ENCODE peak calls at places on chromosome 12, in nine cellular contexts. D is stimulated activated CD4-positive, alpha-beta T cell treated with anti-CD3 and anti-CD28 coated beads, Interleukin-1b, Interleukin-23, amount 100 ng/mL, for 48 hours; E is HTR-8/SVneo; R is MG63; G is NCI-H1092 treated with DMSO at 0.1 percent for 48 hours; S is NCI-H2029; Z is activated naive CD4-positive, alpha-beta T cell treated with anti-CD3 and anti-CD28 coated beads for 36 hours; L is AML-193; W is M059J. U is an unnamed sample.

GRCh38 chr12:4172999-4173398 is 100.6 kb upstream of the CCND2 start:
- DNase-seq in D (no peak), E (no peak), R (peak; percentile 23), G (no peak), S (no peak), Z (no peak), L (no peak), W (peak; percentile 38), U (no peak)

GRCh38 chr12:51323966-51324895 is at the start of gene BIN2:
- DNase-seq in D (peak; percentile 73), E (no peak), R (no peak), G (no peak), S (no peak), Z (peak; percentile 79), L (peak; percentile 35), W (no peak), U (no peak)

GRCh38 chr12:82415402-82415801 is 57.1 kb downstream of the METTL25 start:
- DNase-seq in D (no peak), E (no peak), R (no peak), G (no peak), S (no peak), Z (no peak), L (no peak), W (peak; percentile 5), U (no peak)

GRCh38 chr12:69417231-69417630 is 53.0 kb upstream of the FRS2 start:
- DNase-seq in D (no peak), E (no peak), R (no peak), G (no peak), S (no peak), Z (no peak), L (no peak), W (no peak), U (no peak)

GRCh38 chr12:45774508-45775162 is 45.1 kb downstream of the ARID2 start:
- DNase-seq in D (no peak), E (no peak), R (no peak), G (no peak), S (no peak), Z (no peak), L (no peak), W (no peak), U (no peak)

GRCh38 chr12:96241484-96242256 is 47.5 kb downstream of the ELK3 start:
- DNase-seq in D (peak; percentile 56), E (no peak), R (no peak), G (no peak), S (no peak), Z (peak; percentile 75), L (no peak), W (peak; percentile 39), U (no peak)

GRCh38 chr12:56087220-56087619 is 7.3 kb downstream of the ERBB3 start:
- DNase-seq in D (no peak), E (no peak), R (peak; percentile 40), G (no peak), S (peak; percentile 84), Z (no peak), L (no peak), W (no peak), U (peak; percentile 35)

GRCh38 chr12:71645268-71645667 is 18.4 kb downstream of the ZFC3H1 start:
- DNase-seq in D (no peak), E (no peak), R (no peak), G (no peak), S (no peak), Z (no peak), L (peak; percentile 65), W (no peak), U (no peak)

GRCh38 chr12:93823616-93824410 is 146.6 kb downstream of the CRADD start:
- DNase-seq in D (no peak), E (no peak), R (no peak), G (no peak), S (no peak), Z (no peak), L (no peak), W (peak; percentile 41), U (peak; percentile 13)

GRCh38 chr12:120751389-120751788 is 25.8 kb downstream of the ACADS start:
- DNase-seq in D (no peak), E (no peak), R (no peak), G (no peak), S (no peak), Z (no peak), L (no peak), W (no peak), U (no peak)

GRCh38 chr12:2244013-2244861 is 191.4 kb downstream of the CACNA1C start:
- DNase-seq in D (no peak), E (peak; percentile 86), R (peak; percentile 88), G (no peak), S (no peak), Z (no peak), L (no peak), W (peak; percentile 86), U (no peak)

GRCh38 chr12:124686001-124686884 is 118.8 kb upstream of the NCOR2 start:
- DNase-seq in D (no peak), E (no peak), R (peak; percentile 36), G (no peak), S (no peak), Z (no peak), L (no peak), W (peak; percentile 93), U (no peak)

GRCh38 chr12:124752437-124753229 is 111.0 kb downstream of the SCARB1 start:
- DNase-seq in D (no peak), E (no peak), R (peak; percentile 94), G (no peak), S (no peak), Z (no peak), L (no peak), W (peak; percentile 80), U (no peak)

GRCh38 chr12:5524769-5525436 is 93.0 kb downstream of the NTF3 start:
- DNase-seq in D (no peak), E (no peak), R (no peak), G (no peak), S (no peak), Z (no peak), L (no peak), W (no peak), U (no peak)

GRCh38 chr12:89706551-89707348 is 1.9 kb downstream of the ATP2B1 start:
- DNase-seq in D (no peak), E (no peak), R (peak; percentile 65), G (peak; percentile 30), S (peak; percentile 49), Z (no peak), L (no peak), W (peak; percentile 42), U (peak; percentile 54)

GRCh38 chr12:111268738-111269572 is 99.9 kb downstream of the PHETA1 start:
- DNase-seq in D (peak; percentile 12), E (no peak), R (no peak), G (no peak), S (no peak), Z (peak; percentile 35), L (no peak), W (no peak), U (no peak)

GRCh38 chr12:124774462-124775167 is 89.0 kb downstream of the SCARB1 start:
- DNase-seq in D (peak; percentile 93), E (no peak), R (peak; percentile 83), G (no peak), S (no peak), Z (peak; percentile 96), L (peak; percentile 35), W (peak; percentile 92), U (peak; percentile 65)

GRCh38 chr12:91404362-91404899 is 221.8 kb upstream of the DCN start:
- DNase-seq in D (no peak), E (no peak), R (no peak), G (no peak), S (no peak), Z (no peak), L (no peak), W (no peak), U (no peak)

GRCh38 chr12:113891737-113892520 is 74.2 kb downstream of the RBM19 start:
- DNase-seq in D (no peak), E (no peak), R (no peak), G (peak; percentile 22), S (peak; percentile 55), Z (no peak), L (no peak), W (peak; percentile 62), U (no peak)

GRCh38 chr12:121915841-121916321 is 2.5 kb upstream of the CFAP251 start:
- DNase-seq in D (no peak), E (no peak), R (no peak), G (no peak), S (no peak), Z (no peak), L (no peak), W (no peak), U (no peak)

GRCh38 chr12:104590002-104590401 is 133.3 kb downstream of the CHST11 start:
- DNase-seq in D (no peak), E (no peak), R (no peak), G (no peak), S (no peak), Z (no peak), L (no peak), W (no peak), U (no peak)

GRCh38 chr12:64895541-64895940 is 71.1 kb downstream of the TBC1D30 start:
- DNase-seq in D (no peak), E (no peak), R (peak; percentile 60), G (no peak), S (no peak), Z (no peak), L (no peak), W (peak; percentile 42), U (no peak)

GRCh38 chr12:47969845-47970244 is 6.4 kb downstream of the TMEM106C start:
- DNase-seq in D (no peak), E (no peak), R (no peak), G (no peak), S (no peak), Z (no peak), L (no peak), W (no peak), U (no peak)

GRCh38 chr12:22881878-22882277 is 256.9 kb downstream of the ETNK1 start:
- DNase-seq in D (no peak), E (no peak), R (no peak), G (no peak), S (no peak), Z (no peak), L (no peak), W (no peak), U (no peak)

GRCh38 chr12:89250213-89250612 is 102.1 kb downstream of the DUSP6 start:
- DNase-seq in D (no peak), E (no peak), R (no peak), G (no peak), S (no peak), Z (no peak), L (no peak), W (no peak), U (no peak)

GRCh38 chr12:118220697-118221096 is 84.8 kb downstream of the PEBP1 start:
- DNase-seq in D (no peak), E (no peak), R (peak; percentile 41), G (no peak), S (no peak), Z (no peak), L (no peak), W (no peak), U (no peak)

GRCh38 chr12:104672501-104673265 is 215.9 kb downstream of the CHST11 start:
- DNase-seq in D (no peak), E (no peak), R (peak; percentile 91), G (no peak), S (no peak), Z (no peak), L (no peak), W (peak; percentile 80), U (peak; percentile 33)

GRCh38 chr12:128298091-128298490 is 31.1 kb downstream of the TMEM132C start:
- DNase-seq in D (no peak), E (no peak), R (no peak), G (no peak), S (no peak), Z (no peak), L (no peak), W (no peak), U (no peak)

GRCh38 chr12:20701106-20701505 is 6.0 kb downstream of the SLCO1C1 start:
- DNase-seq in D (no peak), E (no peak), R (no peak), G (no peak), S (no peak), Z (no peak), L (no peak), W (no peak), U (no peak)

GRCh38 chr12:81395431-81395830 is 317.6 kb downstream of the ACSS3 start:
- DNase-seq in D (no peak), E (no peak), R (no peak), G (no peak), S (no peak), Z (no peak), L (no peak), W (no peak), U (no peak)

GRCh38 chr12:86724716-86725115 is 468.5 kb upstream of the MGAT4C start:
- DNase-seq in D (no peak), E (no peak), R (no peak), G (no peak), S (no peak), Z (no peak), L (no peak), W (peak; percentile 13), U (no peak)